ENCODE peak calls at places on chromosomes 13 and 19, in four cellular contexts. V is IMR-90, U is H9, N is H1. C is an unnamed sample.
A peak's percentile ranks its signal among the peaks of the same experiment; 100 is the strongest.

GRCh38 chr13:61751039-61751438 is 335.4 kb upstream of the PCDH20 start:
- DNase-seq in V (no peak), U (no peak), N (no peak), C (no peak)

GRCh38 chr19:10288662-10289166 is 1.0 kb upstream of the ICAM5 start:
- DNase-seq in V (peak; percentile 40), U (peak; percentile 84), N (peak; percentile 79), C (peak; percentile 67)

GRCh38 chr13:62997038-62997619 is 1581.5 kb upstream of the PCDH20 start:
- DNase-seq in V (no peak), U (no peak), N (no peak), C (peak; percentile 10)

GRCh38 chr13:106865706-106866288 is 297.9 kb upstream of the ARGLU1 start:
- DNase-seq in V (no peak), U (no peak), N (no peak), C (no peak)

GRCh38 chr19:33133438-33134031 is 1.6 kb downstream of the WDR88 start:
- DNase-seq in V (no peak), U (peak; percentile 62), N (peak; percentile 53), C (peak; percentile 55)

GRCh38 chr13:21434588-21434987 is 24.5 kb downstream of the ZDHHC20 start:
- DNase-seq in V (no peak), U (no peak), N (no peak), C (no peak)

GRCh38 chr19:52941941-52942370 is 18.7 kb upstream of the ZNF888 start:
- DNase-seq in V (peak; percentile 20), U (peak; percentile 46), N (peak; percentile 70), C (peak; percentile 63)

GRCh38 chr13:84366484-84366883 is 484.2 kb upstream of the SLITRK1 start:
- DNase-seq in V (peak; percentile 7), U (no peak), N (no peak), C (no peak)

GRCh38 chr19:18768997-18769891 is 21.9 kb downstream of the COMP start:
- DNase-seq in V (no peak), U (no peak), N (no peak), C (no peak)

GRCh38 chr13:51105046-51105445 is 6.0 kb downstream of the C13orf42 start:
- DNase-seq in V (no peak), U (no peak), N (no peak), C (peak; percentile 26)

GRCh38 chr13:44149821-44150220 is 223.8 kb upstream of the SERP2 start:
- DNase-seq in V (no peak), U (no peak), N (no peak), C (no peak)

GRCh38 chr19:46783670-46784069 is 4.7 kb downstream of the SLC1A5 start:
- DNase-seq in V (no peak), U (no peak), N (no peak), C (no peak)

GRCh38 chr19:52889076-52889475 is 8.4 kb downstream of the ZNF320 start:
- DNase-seq in V (no peak), U (no peak), N (no peak), C (peak; percentile 34)

GRCh38 chr19:282501-282900 is 8.7 kb downstream of the PLPP2 start:
- DNase-seq in V (no peak), U (no peak), N (no peak), C (no peak)

GRCh38 chr13:75395901-75396300 is 86.1 kb downstream of the TBC1D4 start:
- DNase-seq in V (no peak), U (no peak), N (no peak), C (no peak)

GRCh38 chr19:14479985-14480694 is 5.0 kb upstream of the PTGER1 start:
- DNase-seq in V (peak; percentile 20), U (peak; percentile 92), N (peak; percentile 99), C (peak; percentile 82)

GRCh38 chr19:4068058-4068966 is 1.6 kb upstream of the ZBTB7A start:
- DNase-seq in V (no peak), U (no peak), N (no peak), C (no peak)

GRCh38 chr19:18437481-18438330 is at the start of gene ISYNA1:
- DNase-seq in V (peak; percentile 20), U (peak; percentile 81), N (peak; percentile 89), C (peak; percentile 75)

GRCh38 chr13:28730762-28731161 is 12.0 kb upstream of the SLC46A3 start:
- DNase-seq in V (no peak), U (no peak), N (no peak), C (no peak)

GRCh38 chr13:26719356-26719945 is 41.1 kb downstream of the GPR12 start:
- DNase-seq in V (peak; percentile 4), U (no peak), N (no peak), C (peak; percentile 46)

GRCh38 chr13:106479849-106480400 is 55.5 kb downstream of the EFNB2 start:
- DNase-seq in V (no peak), U (no peak), N (no peak), C (no peak)

GRCh38 chr13:109148243-109148642 is 518.8 kb downstream of the MYO16 start:
- DNase-seq in V (peak; percentile 87), U (no peak), N (no peak), C (no peak)

GRCh38 chr19:11949201-11949600 is 15.6 kb upstream of the ZNF763 start:
- DNase-seq in V (peak; percentile 7), U (no peak), N (no peak), C (peak; percentile 48)

GRCh38 chr19:4911786-4912672 is 2.7 kb downstream of the UHRF1 start:
- DNase-seq in V (peak; percentile 100), U (no peak), N (peak; percentile 80), C (peak; percentile 86)

GRCh38 chr13:20348645-20349408 is 116.7 kb upstream of the GJB6 start:
- DNase-seq in V (no peak), U (no peak), N (no peak), C (no peak)

GRCh38 chr13:20350819-20351218 is 118.7 kb upstream of the GJB6 start:
- DNase-seq in V (no peak), U (no peak), N (no peak), C (no peak)

GRCh38 chr13:20349564-20350379 is 117.7 kb upstream of the GJB6 start:
- DNase-seq in V (no peak), U (no peak), N (no peak), C (no peak)

GRCh38 chr13:20351279-20352022 is 119.3 kb upstream of the GJB6 start:
- DNase-seq in V (peak; percentile 75), U (no peak), N (no peak), C (no peak)

DNA sequence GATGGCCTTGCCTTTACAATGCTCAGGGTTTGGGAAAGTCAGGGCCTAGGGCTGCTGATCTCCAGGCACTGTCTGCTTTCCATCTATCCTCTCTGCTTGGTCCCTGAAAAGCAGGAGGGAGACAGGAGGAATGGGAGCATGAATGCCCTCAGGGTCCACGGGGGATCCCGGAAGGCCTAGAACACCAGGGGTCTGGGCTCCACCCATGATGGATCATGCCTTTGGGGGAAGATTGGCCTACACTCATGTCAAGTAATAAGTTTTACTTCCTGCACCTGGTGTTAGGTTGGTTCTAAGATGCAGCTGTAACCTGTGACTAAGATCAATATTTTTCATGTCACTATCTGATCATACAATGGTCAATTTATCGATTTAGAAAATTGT is 118.3 kb upstream of the GJB6 start:
- DNase-seq in V (no peak), U (no peak), N (no peak), C (no peak)
- H3K9ac ChIP-seq in V (no peak overlapping the region), U (no peak overlapping the region), N (no peak overlapping the region), C (no peak overlapping the region)

GRCh38 chr19:44061038-44061437 is 9.2 kb downstream of the ZNF223 start:
- DNase-seq in V (no peak), U (no peak), N (no peak), C (no peak)

GRCh38 chr19:44059229-44059628 is 7.4 kb downstream of the ZNF223 start:
- DNase-seq in V (no peak), U (no peak), N (no peak), C (no peak)

GRCh38 chr19:44050740-44051653 is 839 bp upstream of the ZNF223 start:
- DNase-seq in V (no peak), U (peak; percentile 37), N (no peak), C (no peak)

GRCh38 chr19:44051654-44052402 is at the start of gene ZNF223:
- DNase-seq in V (peak; percentile 89), U (peak; percentile 97), N (peak; percentile 89), C (peak; percentile 97)

DNA sequence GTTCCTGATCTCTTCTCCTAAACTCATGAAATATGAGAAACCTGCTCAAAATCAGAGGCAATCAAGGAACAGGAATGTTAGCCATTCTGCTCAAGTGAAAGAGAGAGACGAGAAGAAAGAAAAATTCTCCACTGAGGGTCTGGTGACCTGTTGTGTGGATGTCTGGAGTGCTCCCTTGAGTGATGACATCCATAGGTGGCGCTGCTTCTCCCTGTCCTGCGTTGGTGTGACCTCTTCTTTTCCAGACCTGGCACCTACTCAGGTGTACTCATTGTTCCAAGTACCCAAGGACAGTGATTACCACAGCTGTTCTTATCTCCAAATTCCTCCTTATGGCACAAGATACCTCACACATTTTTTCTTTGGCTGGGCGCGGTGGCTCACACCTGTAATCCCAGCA is 4.0 kb downstream of the ZNF223 start:
- DNase-seq in V (no peak), U (peak; percentile 28), N (no peak), C (no peak)
- H4K5ac ChIP-seq in V (no peak overlapping the region), U (no peak overlapping the region), N (no peak overlapping the region), C (no peak overlapping the region)

DNA sequence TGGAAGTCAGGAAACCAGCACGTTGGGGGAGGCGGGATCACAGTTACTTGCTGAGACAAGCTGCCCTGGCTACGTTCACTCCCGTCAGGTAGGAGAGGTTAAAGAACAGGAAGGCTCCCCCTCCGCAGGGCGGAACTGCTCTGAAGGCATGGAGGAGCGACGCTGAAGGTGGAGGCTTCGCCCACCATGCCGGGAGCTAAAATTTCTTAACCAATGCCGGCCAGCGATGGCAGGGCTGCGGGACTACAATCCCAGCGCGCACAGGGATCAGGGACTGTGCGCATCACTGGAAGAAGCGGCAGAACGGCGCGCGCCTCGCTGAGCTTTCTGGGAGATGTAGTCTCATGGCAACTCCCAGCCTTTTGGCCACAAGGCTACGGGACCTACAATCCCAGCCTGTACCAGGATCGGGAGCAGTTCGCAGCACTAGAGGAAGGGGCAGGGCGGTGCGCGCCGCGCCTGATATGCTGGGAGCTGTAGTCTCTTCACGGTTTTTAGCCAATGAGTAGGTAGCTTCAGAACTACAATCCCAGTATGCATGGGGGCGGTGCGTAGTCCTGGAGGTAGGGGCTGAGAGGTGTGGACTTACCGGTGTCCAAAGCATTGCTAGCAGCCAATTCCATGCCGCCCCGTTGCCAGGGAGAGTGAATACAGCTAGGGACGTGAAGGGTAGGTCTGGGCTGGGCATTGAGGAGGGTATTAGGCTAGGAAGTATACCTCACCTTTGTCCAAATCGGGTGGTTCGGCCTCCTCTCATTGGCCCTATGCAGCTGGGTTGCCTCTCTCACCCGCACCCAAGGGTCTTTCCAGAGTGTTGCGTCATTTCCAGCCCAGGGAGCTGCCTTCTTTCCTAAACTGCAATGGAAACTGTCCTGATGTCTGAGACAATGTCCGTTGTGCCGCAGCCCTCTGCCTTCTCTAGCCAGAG is 12.8 kb upstream of the ZNF682 start:
- DNase-seq in V (peak; percentile 96), U (peak; percentile 100), N (peak; percentile 91), C (peak; percentile 100)
- H3K9ac ChIP-seq in V (peak overlapping the region; percentile 56), U (peak overlapping the region; percentile 55), N (peak overlapping the region; percentile 83), C (peak overlapping the region; percentile 75)

DNA sequence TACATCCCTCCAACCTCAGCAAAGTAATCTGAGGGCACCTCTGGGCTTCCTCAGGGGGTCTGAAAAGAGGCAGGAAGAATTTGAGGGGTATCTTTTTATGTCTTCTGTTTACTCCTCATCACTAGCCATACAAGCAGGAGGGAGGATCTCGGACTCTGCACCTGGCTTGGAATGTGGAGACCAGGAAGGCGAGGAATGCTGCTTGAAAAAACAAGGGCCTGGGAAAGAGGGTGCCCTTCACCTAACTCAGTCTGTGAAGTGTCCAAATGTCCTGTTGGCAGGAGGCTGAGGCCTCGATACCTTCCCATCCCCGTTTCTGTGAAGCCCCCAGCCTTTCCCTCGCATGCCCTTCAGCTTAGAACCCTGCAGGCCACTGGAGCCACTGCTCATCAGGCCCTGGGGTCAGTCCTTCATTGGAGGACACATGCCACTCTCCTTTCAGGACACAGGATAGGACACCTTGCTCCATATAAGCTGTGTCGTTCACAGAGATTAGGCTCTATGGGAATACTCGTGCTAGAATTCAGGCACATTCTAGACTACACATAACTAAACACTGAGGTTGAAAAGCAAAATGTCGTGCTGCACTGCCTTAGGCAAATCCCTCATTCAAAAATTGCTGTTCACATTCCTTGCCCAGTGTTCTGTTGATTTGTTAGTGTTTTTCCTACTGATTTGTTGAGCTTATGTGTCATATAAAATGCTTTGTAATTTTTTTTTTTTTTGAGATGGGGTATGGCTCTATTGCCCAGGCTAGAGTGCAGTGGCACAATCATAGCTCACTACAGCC is 49.7 kb downstream of the ESD start:
- DNase-seq in V (no peak), U (no peak), N (no peak), C (no peak)
- H4K5ac ChIP-seq in V (no peak overlapping the region), U (no peak overlapping the region), N (no peak overlapping the region), C (no peak overlapping the region)

C was measured in mesendoderm.